ENCODE peak calls at places on chromosomes 4 and X, in six cellular contexts. One of them, this sample, is unnamed.

GRCh38 chrX:68199062-68199848 is 234.0 kb downstream of the OPHN1 start:
- DNase-seq in left lung: no peak
- DNase-seq in neural progenitor cell: no peak
- DNase-seq in AG04450: no peak
- DNase-seq in lower leg skin: no peak
- DNase-seq in kidney epithelial cell: no peak
- DNase-seq in this sample: no peak

GRCh38 chr4:180827193-180827592 is 1416.0 kb upstream of the TENM3 start:
- DNase-seq in AG04450: no peak
- DNase-seq in lower leg skin: no peak
- DNase-seq in left lung: no peak
- DNase-seq in neural progenitor cell: no peak
- DNase-seq in kidney epithelial cell: no peak
- DNase-seq in this sample: peak

GRCh38 chrX:150365953-150366911 is 3.1 kb downstream of the MAMLD1 start:
- DNase-seq in lower leg skin: peak
- DNase-seq in AG04450: no peak
- DNase-seq in left lung: peak
- DNase-seq in kidney epithelial cell: no peak
- DNase-seq in neural progenitor cell: peak
- DNase-seq in this sample: peak

GRCh38 chr4:835148-836002 is 9.4 kb upstream of the CPLX1 start:
- DNase-seq in neural progenitor cell: no peak
- DNase-seq in kidney epithelial cell: no peak
- DNase-seq in lower leg skin: no peak
- DNase-seq in AG04450: no peak
- DNase-seq in left lung: peak
- DNase-seq in this sample: no peak

GRCh38 chr4:100977746-100978397 is 369.5 kb downstream of the PPP3CA start:
- DNase-seq in neural progenitor cell: no peak
- DNase-seq in left lung: no peak
- DNase-seq in kidney epithelial cell: no peak
- DNase-seq in AG04450: no peak
- DNase-seq in lower leg skin: peak
- DNase-seq in this sample: peak

GRCh38 chrX:148771440-148771839 is 271.0 kb downstream of the AFF2 start:
- DNase-seq in lower leg skin: no peak
- DNase-seq in AG04450: no peak
- DNase-seq in neural progenitor cell: no peak
- DNase-seq in kidney epithelial cell: no peak
- DNase-seq in left lung: no peak
- DNase-seq in this sample: no peak

GRCh38 chr4:2412885-2413716 is 5.3 kb downstream of the ZFYVE28 start:
- DNase-seq in lower leg skin: peak
- DNase-seq in neural progenitor cell: peak
- DNase-seq in AG04450: peak
- DNase-seq in kidney epithelial cell: peak
- DNase-seq in left lung: peak
- DNase-seq in this sample: peak

GRCh38 chr4:33184684-33185083 is 2464.5 kb downstream of the PCDH7 start:
- DNase-seq in kidney epithelial cell: no peak
- DNase-seq in lower leg skin: no peak
- DNase-seq in neural progenitor cell: no peak
- DNase-seq in left lung: no peak
- DNase-seq in AG04450: no peak
- DNase-seq in this sample: no peak

GRCh38 chr4:116664198-116664597 is 421.2 kb downstream of the TRAM1L1 start:
- DNase-seq in left lung: peak
- DNase-seq in AG04450: no peak
- DNase-seq in neural progenitor cell: peak
- DNase-seq in kidney epithelial cell: no peak
- DNase-seq in lower leg skin: no peak
- DNase-seq in this sample: no peak

GRCh38 chr4:78417603-78418002 is 134.0 kb upstream of the ANXA3 start:
- DNase-seq in lower leg skin: no peak
- DNase-seq in AG04450: no peak
- DNase-seq in left lung: no peak
- DNase-seq in neural progenitor cell: peak
- DNase-seq in kidney epithelial cell: no peak
- DNase-seq in this sample: no peak

GRCh38 chr4:79652232-79652631 is 244.2 kb upstream of the GK2 start:
- DNase-seq in neural progenitor cell: no peak
- DNase-seq in lower leg skin: no peak
- DNase-seq in AG04450: peak
- DNase-seq in kidney epithelial cell: no peak
- DNase-seq in left lung: no peak
- DNase-seq in this sample: peak
- H3K4me3 ChIP-seq in neural progenitor cell: no peak
- H3K4me3 ChIP-seq in lower leg skin: no peak
- H3K4me3 ChIP-seq in AG04450: no peak
- H3K4me3 ChIP-seq in kidney epithelial cell: no peak
- H3K4me3 ChIP-seq in left lung: no peak
- H3K4me3 ChIP-seq in this sample: no peak

GRCh38 chr4:153371835-153372234 is 27.3 kb downstream of the MND1 start:
- DNase-seq in lower leg skin: no peak
- DNase-seq in kidney epithelial cell: no peak
- DNase-seq in neural progenitor cell: no peak
- DNase-seq in AG04450: no peak
- DNase-seq in left lung: no peak
- DNase-seq in this sample: no peak

GRCh38 chr4:153374471-153374870 is 30.0 kb downstream of the MND1 start:
- DNase-seq in kidney epithelial cell: no peak
- DNase-seq in left lung: no peak
- DNase-seq in AG04450: no peak
- DNase-seq in neural progenitor cell: no peak
- DNase-seq in lower leg skin: no peak
- DNase-seq in this sample: peak

GRCh38 chr4:153372967-153373562 is 28.6 kb downstream of the MND1 start:
- DNase-seq in kidney epithelial cell: no peak
- DNase-seq in lower leg skin: no peak
- DNase-seq in AG04450: no peak
- DNase-seq in neural progenitor cell: no peak
- DNase-seq in left lung: no peak
- DNase-seq in this sample: no peak

DNA sequence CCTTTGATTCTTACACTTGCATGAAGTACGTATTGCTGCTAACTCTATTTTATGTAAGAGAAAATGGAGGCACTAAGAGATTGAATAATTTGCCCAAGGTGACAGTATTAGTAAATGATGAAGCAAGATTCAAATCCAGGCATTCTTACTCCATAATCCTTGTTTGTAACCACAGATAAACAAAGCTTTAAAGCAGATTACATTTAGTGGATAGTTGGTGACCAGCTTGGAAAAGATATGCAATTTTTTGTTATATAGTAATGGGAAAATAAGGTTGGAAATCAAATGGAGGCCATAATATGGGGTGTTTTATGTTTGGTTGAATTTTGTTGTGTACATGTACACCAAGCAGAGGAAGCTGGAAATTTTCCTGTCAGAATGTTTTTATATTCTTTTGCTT is 30.8 kb downstream of the MND1 start:
- DNase-seq in AG04450: no peak
- DNase-seq in neural progenitor cell: no peak
- DNase-seq in kidney epithelial cell: no peak
- DNase-seq in lower leg skin: no peak
- DNase-seq in left lung: no peak
- DNase-seq in this sample: peak
- TF ChIP-seq CTCF in AG04450: no peak
- TF ChIP-seq CTCF in neural progenitor cell: no peak
- TF ChIP-seq CTCF in kidney epithelial cell: no peak
- TF ChIP-seq CTCF in lower leg skin: no peak
- TF ChIP-seq CTCF in left lung: no peak
- TF ChIP-seq CTCF in this sample: no peak

DNA sequence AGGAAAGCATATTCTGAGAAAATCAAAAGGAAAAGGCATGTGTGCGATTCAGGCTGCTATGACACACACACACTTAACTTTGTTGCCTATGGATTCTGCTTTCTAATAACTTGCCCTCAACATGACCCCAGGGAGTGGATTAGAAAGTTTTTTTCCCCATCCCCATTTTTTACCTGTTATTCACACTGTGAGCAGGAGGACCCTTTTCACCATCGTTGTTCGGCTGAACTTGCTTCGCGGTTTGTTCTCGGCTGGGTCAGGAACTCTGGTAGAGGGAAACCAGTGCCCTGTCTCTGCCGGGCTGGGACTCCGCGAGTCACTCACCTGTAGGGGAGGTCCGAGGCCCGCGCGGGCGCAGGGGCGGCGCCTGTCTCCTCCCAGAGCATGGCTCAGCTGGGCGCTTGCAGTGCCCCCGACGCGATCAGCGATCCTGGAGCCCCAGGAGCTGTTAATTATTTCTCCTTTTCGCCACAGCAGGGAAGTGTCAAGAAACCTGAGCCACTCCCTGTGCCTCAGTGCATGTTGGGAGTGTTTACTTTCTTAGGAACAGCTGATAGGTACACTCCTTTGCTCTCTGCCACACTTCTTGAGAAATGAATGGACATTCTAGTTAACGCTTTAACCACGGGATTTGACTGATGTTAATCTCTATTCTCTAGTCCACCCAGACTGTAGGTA is at the start of gene RASSF6:
- DNase-seq in kidney epithelial cell: no peak
- DNase-seq in lower leg skin: no peak
- DNase-seq in neural progenitor cell: peak
- DNase-seq in left lung: peak
- DNase-seq in AG04450: no peak
- DNase-seq in this sample: no peak
- H3K4me3 ChIP-seq in kidney epithelial cell: peak
- H3K4me3 ChIP-seq in lower leg skin: no peak
- H3K4me3 ChIP-seq in neural progenitor cell: peak
- H3K4me3 ChIP-seq in left lung: peak
- H3K4me3 ChIP-seq in AG04450: peak
- H3K4me3 ChIP-seq in this sample: no peak

GRCh38 chr4:181998588-181998987 is 244.6 kb upstream of the TENM3 start:
- DNase-seq in AG04450: no peak
- DNase-seq in neural progenitor cell: no peak
- DNase-seq in lower leg skin: no peak
- DNase-seq in kidney epithelial cell: no peak
- DNase-seq in left lung: no peak
- DNase-seq in this sample: no peak
- TF ChIP-seq CTCF in AG04450: peak
- TF ChIP-seq CTCF in neural progenitor cell: peak
- TF ChIP-seq CTCF in lower leg skin: no peak
- TF ChIP-seq CTCF in kidney epithelial cell: no peak
- TF ChIP-seq CTCF in left lung: no peak
- TF ChIP-seq CTCF in this sample: no peak

GRCh38 chr4:168478868-168479267 is 1.4 kb downstream of the DDX60L start:
- DNase-seq in lower leg skin: no peak
- DNase-seq in neural progenitor cell: no peak
- DNase-seq in AG04450: no peak
- DNase-seq in kidney epithelial cell: no peak
- DNase-seq in left lung: no peak
- DNase-seq in this sample: no peak
- H3K4me3 ChIP-seq in lower leg skin: no peak
- H3K4me3 ChIP-seq in neural progenitor cell: no peak
- H3K4me3 ChIP-seq in AG04450: no peak
- H3K4me3 ChIP-seq in kidney epithelial cell: no peak
- H3K4me3 ChIP-seq in left lung: no peak
- H3K4me3 ChIP-seq in this sample: no peak

GRCh38 chr4:108849611-108850406 is 87.0 kb upstream of the ETNPPL start:
- DNase-seq in lower leg skin: no peak
- DNase-seq in left lung: no peak
- DNase-seq in kidney epithelial cell: peak
- DNase-seq in AG04450: peak
- DNase-seq in neural progenitor cell: no peak
- DNase-seq in this sample: peak
- TF ChIP-seq CTCF in lower leg skin: no peak
- TF ChIP-seq CTCF in left lung: no peak
- TF ChIP-seq CTCF in kidney epithelial cell: no peak
- TF ChIP-seq CTCF in AG04450: no peak
- TF ChIP-seq CTCF in neural progenitor cell: no peak
- TF ChIP-seq CTCF in this sample: no peak

DNA sequence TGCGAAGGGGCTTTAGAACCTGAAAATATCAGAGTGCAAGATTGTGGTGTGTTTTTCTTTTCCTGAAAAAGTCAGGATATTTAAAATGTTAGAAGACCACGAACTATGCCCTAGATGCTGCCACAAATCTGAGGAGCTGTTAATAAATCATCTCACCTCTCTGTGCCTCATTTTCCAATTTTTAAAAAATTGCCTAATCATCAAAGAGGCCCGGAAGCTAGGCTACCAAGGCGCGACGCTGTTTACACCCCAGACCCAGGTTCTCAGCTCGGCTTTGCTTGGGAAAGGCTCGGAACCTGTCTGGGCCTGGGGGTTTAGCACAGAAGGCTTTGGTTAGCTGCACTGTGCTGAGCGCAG is 409.6 kb downstream of the BCOR start:
- DNase-seq in neural progenitor cell: no peak
- DNase-seq in lower leg skin: no peak
- DNase-seq in AG04450: no peak
- DNase-seq in kidney epithelial cell: no peak
- DNase-seq in left lung: no peak
- DNase-seq in this sample: no peak
- H3K4me3 ChIP-seq in neural progenitor cell: peak
- H3K4me3 ChIP-seq in lower leg skin: no peak
- H3K4me3 ChIP-seq in AG04450: peak
- H3K4me3 ChIP-seq in kidney epithelial cell: peak
- H3K4me3 ChIP-seq in left lung: no peak
- H3K4me3 ChIP-seq in this sample: peak

GRCh38 chr4:117971406-117971805 is 62.9 kb upstream of the NDST3 start:
- DNase-seq in left lung: no peak
- DNase-seq in kidney epithelial cell: no peak
- DNase-seq in lower leg skin: no peak
- DNase-seq in neural progenitor cell: peak
- DNase-seq in AG04450: no peak
- DNase-seq in this sample: peak

GRCh38 chr4:117965608-117966007 is 68.7 kb upstream of the NDST3 start:
- DNase-seq in neural progenitor cell: peak
- DNase-seq in left lung: no peak
- DNase-seq in AG04450: no peak
- DNase-seq in lower leg skin: no peak
- DNase-seq in kidney epithelial cell: no peak
- DNase-seq in this sample: no peak

GRCh38 chr4:117968606-117969005 is 65.7 kb upstream of the NDST3 start:
- DNase-seq in neural progenitor cell: no peak
- DNase-seq in AG04450: no peak
- DNase-seq in kidney epithelial cell: no peak
- DNase-seq in lower leg skin: no peak
- DNase-seq in left lung: no peak
- DNase-seq in this sample: no peak
- TF ChIP-seq CTCF in neural progenitor cell: no peak
- TF ChIP-seq CTCF in AG04450: no peak
- TF ChIP-seq CTCF in kidney epithelial cell: no peak
- TF ChIP-seq CTCF in lower leg skin: no peak
- TF ChIP-seq CTCF in left lung: no peak
- TF ChIP-seq CTCF in this sample: no peak

GRCh38 chrX:126557151-126557550 is 4.5 kb upstream of the DCAF12L1 start:
- DNase-seq in left lung: no peak
- DNase-seq in neural progenitor cell: no peak
- DNase-seq in AG04450: no peak
- DNase-seq in lower leg skin: no peak
- DNase-seq in kidney epithelial cell: no peak
- DNase-seq in this sample: no peak

GRCh38 chrX:126551306-126551705 is 1.3 kb downstream of the DCAF12L1 start:
- DNase-seq in left lung: no peak
- DNase-seq in AG04450: no peak
- DNase-seq in kidney epithelial cell: no peak
- DNase-seq in lower leg skin: no peak
- DNase-seq in neural progenitor cell: no peak
- DNase-seq in this sample: no peak

GRCh38 chrX:126550816-126551215 is 1.8 kb downstream of the DCAF12L1 start:
- DNase-seq in AG04450: no peak
- DNase-seq in lower leg skin: no peak
- DNase-seq in neural progenitor cell: no peak
- DNase-seq in kidney epithelial cell: peak
- DNase-seq in left lung: no peak
- DNase-seq in this sample: no peak

GRCh38 chrX:126552313-126553022 is at the start of gene DCAF12L1:
- DNase-seq in AG04450: no peak
- DNase-seq in lower leg skin: no peak
- DNase-seq in left lung: peak
- DNase-seq in kidney epithelial cell: no peak
- DNase-seq in neural progenitor cell: peak
- DNase-seq in this sample: no peak

GRCh38 chrX:126551725-126552312 is 795 bp downstream of the DCAF12L1 start:
- DNase-seq in kidney epithelial cell: no peak
- DNase-seq in AG04450: no peak
- DNase-seq in neural progenitor cell: no peak
- DNase-seq in lower leg skin: no peak
- DNase-seq in left lung: peak
- DNase-seq in this sample: no peak
- H3K4me3 ChIP-seq in kidney epithelial cell: peak
- H3K4me3 ChIP-seq in AG04450: no peak
- H3K4me3 ChIP-seq in neural progenitor cell: peak
- H3K4me3 ChIP-seq in lower leg skin: no peak
- H3K4me3 ChIP-seq in left lung: no peak
- H3K4me3 ChIP-seq in this sample: no peak

This sample was measured in AG10803.